ENCODE peak calls at places on chromosomes 12 and 14, in five cellular contexts. A, E, D, W and P are unnamed samples.
A peak's percentile ranks its signal among the peaks of the same experiment; 100 is the strongest.

GRCh38 chr14:94028450-94028826 is 2.3 kb downstream of the OTUB2 start:
- DNase-seq in A (no peak), E (no peak), D (no peak), W (peak; percentile 67), P (no peak)

GRCh38 chr12:57845478-57846284 is 848 bp downstream of the CTDSP2 start:
- DNase-seq in A (peak; percentile 86), E (peak; percentile 88), D (peak; percentile 83), W (no peak), P (peak; percentile 56)

GRCh38 chr14:20631023-20631820 is 10.3 kb downstream of the OR6S1 start:
- DNase-seq in A (no peak), E (peak; percentile 72), D (peak; percentile 55), W (no peak), P (peak; percentile 74)

GRCh38 chr12:11773889-11774677 is 124.6 kb downstream of the ETV6 start:
- DNase-seq in A (peak; percentile 65), E (no peak), D (no peak), W (no peak), P (no peak)

GRCh38 chr14:72254940-72255472 is 322.8 kb downstream of the RGS6 start:
- DNase-seq in A (no peak), E (no peak), D (no peak), W (no peak), P (no peak)

GRCh38 chr14:32762886-32763285 is 175.8 kb upstream of the NPAS3 start:
- DNase-seq in A (no peak), E (no peak), D (no peak), W (no peak), P (peak; percentile 56)

GRCh38 chr12:34398706-34399630 is 376.7 kb downstream of the ALG10 start:
- DNase-seq in A (peak; percentile 27), E (peak; percentile 2), D (peak; percentile 6), W (no peak), P (no peak)

GRCh38 chr12:96132819-96133218 is 61.4 kb upstream of the ELK3 start:
- DNase-seq in A (no peak), E (no peak), D (no peak), W (no peak), P (no peak)

GRCh38 chr14:25103261-25103660 is 53.3 kb upstream of the STXBP6 start:
- DNase-seq in A (no peak), E (no peak), D (no peak), W (no peak), P (peak; percentile 66)

GRCh38 chr14:31788340-31788739 is 227.1 kb downstream of the NUBPL start:
- DNase-seq in A (no peak), E (no peak), D (no peak), W (no peak), P (no peak)

GRCh38 chr14:83172363-83172762 is 1638.7 kb upstream of the SEL1L start:
- DNase-seq in A (no peak), E (no peak), D (no peak), W (no peak), P (peak; percentile 47)

GRCh38 chr14:77409131-77409533 is 14.2 kb downstream of the NOXRED1 start:
- DNase-seq in A (no peak), E (peak; percentile 37), D (no peak), W (no peak), P (no peak)

GRCh38 chr12:19288603-19289244 is 150.6 kb upstream of the AEBP2 start:
- DNase-seq in A (no peak), E (peak; percentile 26), D (no peak), W (no peak), P (peak; percentile 78)

GRCh38 chr12:130118181-130118580 is 44.1 kb upstream of the FZD10 start:
- DNase-seq in A (no peak), E (no peak), D (no peak), W (no peak), P (no peak)

GRCh38 chr14:100045687-100046344 is 19.4 kb upstream of the EVL start:
- DNase-seq in A (no peak), E (no peak), D (no peak), W (no peak), P (peak; percentile 84)

GRCh38 chr14:91817566-91818325 is 49.6 kb downstream of the TC2N start:
- DNase-seq in A (no peak), E (no peak), D (no peak), W (no peak), P (no peak)

GRCh38 chr14:100837812-100838170 is 11.9 kb downstream of the MEG3 start:
- DNase-seq in A (peak; percentile 11), E (no peak), D (no peak), W (no peak), P (no peak)

GRCh38 chr12:95674631-95675030 is 115.9 kb downstream of the NTN4 start:
- DNase-seq in A (no peak), E (peak; percentile 44), D (no peak), W (no peak), P (peak; percentile 29)

GRCh38 chr14:61098711-61099110 is 117.7 kb downstream of the SLC38A6 start:
- DNase-seq in A (no peak), E (no peak), D (no peak), W (no peak), P (no peak)

GRCh38 chr12:132490481-132491348 is 764 bp downstream of the FBRSL1 start:
- DNase-seq in A (no peak), E (peak; percentile 73), D (peak; percentile 52), W (no peak), P (peak; percentile 57)

DNA sequence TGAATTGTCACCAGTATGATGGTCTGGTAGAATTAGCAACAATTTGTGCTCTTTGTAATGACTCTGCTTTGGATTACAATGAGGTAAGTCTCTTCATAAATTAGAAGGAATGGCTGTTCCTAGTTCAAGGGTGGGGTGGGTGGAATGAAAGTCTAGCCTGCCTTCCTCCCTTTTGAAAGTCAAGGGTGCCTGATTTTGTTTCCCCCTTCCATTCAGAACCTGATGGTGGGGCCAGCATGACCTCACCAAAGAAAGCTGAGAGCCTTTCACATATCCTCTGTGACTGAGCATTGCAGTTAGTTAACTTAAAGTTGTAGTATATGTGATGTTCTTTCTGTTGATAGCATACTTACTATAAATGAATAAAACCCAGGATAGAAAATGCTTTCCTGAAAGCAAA is 52.2 kb downstream of the ATP2A2 start:
- DNase-seq in A (no peak), E (no peak), D (no peak), W (no peak), P (no peak)
- H3K36me3 ChIP-seq in A (peaks cover 99% of the 10 kb centered on the region), E (no peaks in the 10 kb centered on the region), D (no peaks in the 10 kb centered on the region), W (peaks cover 54% of the 10 kb centered on the region), P (peaks cover 94% of the 10 kb centered on the region)

GRCh38 chr12:79842630-79843029 is 92.3 kb downstream of the PPP1R12A start:
- DNase-seq in A (no peak), E (no peak), D (no peak), W (no peak), P (no peak)
- H3K36me3 ChIP-seq in A (peaks cover 18% of the 10 kb centered on the region), E (no peaks in the 10 kb centered on the region), D (no peaks in the 10 kb centered on the region), W (no peaks in the 10 kb centered on the region), P (peaks cover 35% of the 10 kb centered on the region)

GRCh38 chr12:7162691-7163114 is 26.8 kb upstream of the PEX5 start:
- DNase-seq in A (peak; percentile 65), E (peak; percentile 76), D (no peak), W (no peak), P (peak; percentile 43)

GRCh38 chr12:7158866-7159600 is 28.9 kb downstream of the CLSTN3 start:
- DNase-seq in A (no peak), E (no peak), D (no peak), W (no peak), P (no peak)

GRCh38 chr12:7161811-7162210 is 27.7 kb upstream of the PEX5 start:
- DNase-seq in A (no peak), E (no peak), D (no peak), W (no peak), P (peak; percentile 90)

GRCh38 chr12:7160183-7160582 is 29.3 kb upstream of the PEX5 start:
- DNase-seq in A (no peak), E (no peak), D (no peak), W (no peak), P (no peak)

DNA sequence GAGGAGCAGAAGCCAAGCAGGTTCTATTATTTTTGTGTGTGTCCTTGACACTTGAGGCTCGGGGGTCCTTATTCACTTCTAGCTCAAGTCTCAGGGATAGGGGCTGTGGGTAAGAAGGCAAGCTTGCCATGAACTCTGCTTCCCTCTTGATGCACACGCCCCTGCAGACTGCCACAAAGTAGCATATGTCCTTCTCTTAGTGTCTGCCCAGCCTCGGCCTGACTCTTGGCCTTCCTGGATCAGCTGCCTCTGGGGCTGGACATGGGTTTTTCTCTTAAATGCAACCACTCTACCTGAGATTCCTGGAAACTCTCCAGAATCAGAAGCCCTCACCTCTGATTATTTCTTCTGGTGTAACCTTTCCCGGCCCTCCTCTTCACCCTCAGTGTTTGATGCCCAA is 28.2 kb upstream of the PEX5 start:
- DNase-seq in A (no peak), E (no peak), D (no peak), W (no peak), P (no peak)
- H3K36me3 ChIP-seq in A (no peaks in the 10 kb centered on the region), E (no peaks in the 10 kb centered on the region), D (no peaks in the 10 kb centered on the region), W (no peaks in the 10 kb centered on the region), P (no peaks in the 10 kb centered on the region)

DNA sequence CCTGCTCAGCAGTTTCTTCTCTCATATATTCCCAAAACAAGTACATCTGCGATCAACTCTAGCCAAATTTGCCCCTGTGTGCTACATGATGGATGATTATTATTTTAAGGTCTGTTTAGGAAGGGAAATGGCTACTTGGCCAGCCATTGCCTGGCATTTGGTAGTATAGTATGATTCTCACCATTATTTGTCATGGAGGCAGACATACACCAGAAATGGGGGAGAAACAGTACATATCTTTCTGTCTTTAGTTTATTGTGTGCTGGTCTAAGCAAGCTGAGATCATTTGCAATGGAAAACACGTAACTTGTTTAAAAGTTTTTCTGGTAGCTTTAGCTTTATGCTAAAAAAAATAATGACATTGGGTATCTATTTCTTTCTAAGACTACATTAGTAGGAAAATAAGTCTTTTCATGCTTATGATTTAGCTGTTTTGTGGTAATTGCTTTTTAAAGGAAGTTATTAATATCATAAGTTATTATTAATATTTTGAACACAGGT is 45.5 kb downstream of the EID3 start:
- DNase-seq in A (no peak), E (no peak), D (no peak), W (no peak), P (no peak)
- H3K36me3 ChIP-seq in A (peaks cover 78% of the 10 kb centered on the region), E (no peaks in the 10 kb centered on the region), D (no peaks in the 10 kb centered on the region), W (peaks cover 48% of the 10 kb centered on the region), P (peaks cover 99% of the 10 kb centered on the region)

DNA sequence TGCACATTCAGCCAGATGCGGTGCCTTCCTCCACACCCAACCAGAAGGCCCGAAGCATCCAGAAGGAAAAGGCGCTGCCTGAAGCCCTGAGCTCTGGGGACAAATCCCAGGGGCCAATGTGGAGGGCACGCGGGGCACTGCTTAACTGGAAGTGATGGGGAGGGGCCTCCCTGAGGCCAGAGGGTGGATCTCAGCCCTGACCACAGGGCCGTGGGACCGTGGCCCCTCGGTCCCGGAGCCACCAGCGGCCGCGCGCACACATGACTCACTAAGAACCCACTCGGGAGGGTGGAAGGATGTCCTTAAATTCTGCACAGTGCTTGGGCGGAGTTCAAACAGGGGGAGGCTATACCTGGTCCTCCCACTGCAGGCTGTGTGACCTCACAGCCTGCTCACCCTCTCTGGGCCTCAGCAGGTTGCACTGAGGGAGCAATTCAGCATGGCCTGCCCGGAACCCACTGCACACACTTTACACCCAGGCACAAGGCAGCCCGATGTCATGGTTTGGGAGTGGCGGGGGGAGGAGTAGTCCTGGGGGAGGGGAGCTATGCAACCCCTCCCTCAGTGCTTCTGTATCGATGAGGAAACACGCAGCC is 89.5 kb downstream of the RFLNA start:
- DNase-seq in A (no peak), E (no peak), D (no peak), W (no peak), P (no peak)
- H3K36me3 ChIP-seq in A (peaks cover 53% of the 10 kb centered on the region), E (no peaks in the 10 kb centered on the region), D (no peaks in the 10 kb centered on the region), W (peaks cover 5% of the 10 kb centered on the region), P (peaks cover 36% of the 10 kb centered on the region)